ENCODE peak calls at places on chromosomes 12 and 14, in four cellular contexts. W is astrocyte of the spinal cord, I is right lobe of liver, D is kidney epithelial cell. R is an unnamed sample.
A peak's percentile ranks its signal among the peaks of the same experiment; 100 is the strongest.

GRCh38 chr12:108828774-108829173 is 28.6 kb downstream of the SSH1 start:
- DNase-seq in W (peak; percentile 88), I (no peak), D (no peak), R (no peak)

GRCh38 chr12:102511575-102511974 is 31.2 kb upstream of the IGF1 start:
- DNase-seq in W (no peak), I (peak; percentile 56), D (no peak), R (no peak)

GRCh38 chr14:68248481-68249255 is 429.1 kb downstream of the RAD51B start:
- DNase-seq in W (peak; percentile 85), I (peak; percentile 58), D (no peak), R (no peak)

GRCh38 chr14:89720076-89720687 is 234.3 kb downstream of the EFCAB11 start:
- DNase-seq in W (no peak), I (no peak), D (no peak), R (no peak)

GRCh38 chr14:92475451-92476187 is 38.0 kb upstream of the RIN3 start:
- DNase-seq in W (no peak), I (no peak), D (no peak), R (no peak)

GRCh38 chr12:106750524-106750923 is 24.0 kb upstream of the RIC8B start:
- DNase-seq in W (no peak), I (no peak), D (no peak), R (no peak)

GRCh38 chr12:110135012-110135411 is 10.9 kb downstream of the IFT81 start:
- DNase-seq in W (peak; percentile 32), I (no peak), D (no peak), R (no peak)

GRCh38 chr14:105508601-105509000 is 17.6 kb downstream of the TEDC1 start:
- DNase-seq in W (no peak), I (no peak), D (no peak), R (no peak)

GRCh38 chr12:103986823-103987222 is 21.2 kb downstream of the TDG start:
- DNase-seq in W (peak; percentile 73), I (no peak), D (no peak), R (no peak)

GRCh38 chr14:105180598-105181528 is at the start of gene NUDT14:
- DNase-seq in W (no peak), I (peak; percentile 87), D (no peak), R (no peak)

GRCh38 chr12:27779416-27779815 is 617 bp upstream of the KLHL42 start:
- DNase-seq in W (peak; percentile 32), I (no peak), D (no peak), R (no peak)

GRCh38 chr14:69861170-69861569 is 18.0 kb upstream of the SMOC1 start:
- DNase-seq in W (no peak), I (no peak), D (no peak), R (no peak)

GRCh38 chr12:90627180-90627896 is 327.6 kb downstream of the CCER1 start:
- DNase-seq in W (peak; percentile 47), I (no peak), D (no peak), R (no peak)

GRCh38 chr14:85732031-85732430 is 202.1 kb downstream of the FLRT2 start:
- DNase-seq in W (no peak), I (no peak), D (no peak), R (no peak)

GRCh38 chr14:75577090-75577489 is 1.3 kb upstream of the FLVCR2 start:
- DNase-seq in W (no peak), I (no peak), D (no peak), R (no peak)

GRCh38 chr14:72104011-72104613 is 171.9 kb downstream of the RGS6 start:
- DNase-seq in W (no peak), I (no peak), D (no peak), R (no peak)

GRCh38 chr14:88005978-88006851 is 1.3 kb downstream of the GPR65 start:
- DNase-seq in W (no peak), I (no peak), D (no peak), R (no peak)

GRCh38 chr14:66038214-66038977 is 447.8 kb upstream of the CCDC196 start:
- DNase-seq in W (no peak), I (no peak), D (peak; percentile 48), R (peak; percentile 74)
- TF ChIP-seq CTCF in W (no peak), I (no peak), D (no peak), R (peak; percentile 49)

DNA sequence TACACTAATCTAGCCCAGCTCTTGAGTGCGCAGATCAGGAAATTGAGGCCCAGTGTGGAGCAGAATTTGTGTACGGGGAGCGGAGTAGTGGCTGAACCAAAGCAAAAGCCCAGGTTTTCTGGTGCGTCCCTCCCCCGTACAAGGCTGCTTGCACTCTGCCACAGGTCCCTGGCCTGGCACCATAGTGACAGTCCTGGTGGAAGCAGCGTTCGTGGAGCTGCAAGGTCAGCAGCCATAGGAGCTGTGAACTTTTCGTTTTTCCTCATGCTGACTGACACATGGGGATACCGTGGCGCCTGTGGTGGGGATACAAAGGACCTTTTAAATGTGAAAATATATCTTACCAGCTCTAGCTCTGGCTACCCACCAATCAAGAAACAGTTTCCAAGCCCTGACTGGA is 1.8 kb downstream of the EVL start:
- DNase-seq in W (no peak), I (no peak), D (no peak), R (no peak)
- H3K4me3 ChIP-seq in W (no peak overlapping the region), I (peak overlapping the region; percentile 24), D (no peak overlapping the region), R (no peak overlapping the region)

GRCh38 chr12:45745861-45746277 is 16.4 kb downstream of the ARID2 start:
- DNase-seq in W (peak; percentile 32), I (no peak), D (no peak), R (no peak)
- TF ChIP-seq CTCF in W (peak; percentile 28), I (peak; percentile 38), D (peak; percentile 16), R (peak; percentile 23)

GRCh38 chr12:132245521-132246101 is 83.8 kb downstream of the GALNT9 start:
- DNase-seq in W (no peak), I (no peak), D (no peak), R (no peak)
- H3K4me3 ChIP-seq in W (no peak overlapping the region), I (no peak overlapping the region), D (no peak overlapping the region), R (no peak overlapping the region)

DNA sequence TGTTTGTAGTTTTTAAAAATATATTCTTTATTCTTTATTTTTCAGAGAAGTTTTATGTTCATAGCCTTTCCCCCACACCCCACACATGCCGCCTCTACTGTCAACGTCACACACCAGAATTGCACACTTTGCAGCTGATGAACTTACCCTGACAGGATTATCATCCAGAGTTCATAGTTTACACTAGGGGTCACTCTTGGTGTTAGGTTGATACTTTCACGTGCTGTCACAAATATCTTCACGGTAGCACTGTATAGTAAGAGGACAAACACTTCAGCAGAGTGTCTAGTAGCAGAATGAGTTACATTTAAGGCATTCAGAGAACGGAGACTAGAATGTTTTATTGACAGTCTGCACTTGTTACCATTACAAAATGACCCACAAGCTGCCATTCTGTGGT is 5.2 kb downstream of the DPPA3 start:
- DNase-seq in W (no peak), I (no peak), D (no peak), R (no peak)
- TF ChIP-seq CTCF in W (no peak), I (peak; percentile 23), D (no peak), R (peak; percentile 12)

GRCh38 chr12:131065279-131065678 is 111.6 kb downstream of the ADGRD1 start:
- DNase-seq in W (no peak), I (peak; percentile 27), D (no peak), R (no peak)
- H3K4me3 ChIP-seq in W (no peak overlapping the region), I (no peak overlapping the region), D (no peak overlapping the region), R (no peak overlapping the region)

GRCh38 chr14:94015223-94015622 is 10.9 kb upstream of the OTUB2 start:
- DNase-seq in W (no peak), I (no peak), D (no peak), R (no peak)

GRCh38 chr14:94014375-94014774 is 11.8 kb upstream of the OTUB2 start:
- DNase-seq in W (no peak), I (no peak), D (no peak), R (no peak)

GRCh38 chr14:94018308-94018707 is 7.8 kb upstream of the OTUB2 start:
- DNase-seq in W (no peak), I (peak; percentile 31), D (no peak), R (no peak)

GRCh38 chr14:94019329-94019728 is 6.8 kb upstream of the OTUB2 start:
- DNase-seq in W (no peak), I (no peak), D (no peak), R (no peak)

GRCh38 chr14:94016446-94016976 is 9.6 kb upstream of the OTUB2 start:
- DNase-seq in W (no peak), I (no peak), D (no peak), R (no peak)
- TF ChIP-seq CTCF in W (no peak), I (no peak), D (no peak), R (no peak)

DNA sequence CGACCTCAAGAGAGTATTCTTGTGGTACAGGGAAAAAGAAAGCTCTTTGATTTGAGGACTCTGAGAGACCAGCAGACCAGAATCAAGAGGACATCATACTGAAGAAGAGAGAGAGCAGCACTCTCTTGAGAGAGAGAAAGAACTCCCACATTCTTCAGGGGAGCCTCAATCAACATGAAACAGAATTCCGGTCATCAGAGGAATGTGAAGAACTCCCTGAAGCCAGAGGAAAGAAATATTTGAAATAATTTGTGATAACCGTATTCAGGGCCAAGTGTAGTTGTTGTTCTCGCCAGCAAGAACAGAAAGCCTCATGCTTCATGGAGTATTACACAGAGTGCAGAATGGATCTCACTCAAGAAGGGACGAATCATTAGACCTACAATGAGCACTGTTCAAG is 363.8 kb upstream of the TMEM132C start:
- DNase-seq in W (peak; percentile 62), I (no peak), D (no peak), R (no peak)
- H3K4me3 ChIP-seq in W (no peak overlapping the region), I (no peak overlapping the region), D (no peak overlapping the region), R (no peak overlapping the region)

DNA sequence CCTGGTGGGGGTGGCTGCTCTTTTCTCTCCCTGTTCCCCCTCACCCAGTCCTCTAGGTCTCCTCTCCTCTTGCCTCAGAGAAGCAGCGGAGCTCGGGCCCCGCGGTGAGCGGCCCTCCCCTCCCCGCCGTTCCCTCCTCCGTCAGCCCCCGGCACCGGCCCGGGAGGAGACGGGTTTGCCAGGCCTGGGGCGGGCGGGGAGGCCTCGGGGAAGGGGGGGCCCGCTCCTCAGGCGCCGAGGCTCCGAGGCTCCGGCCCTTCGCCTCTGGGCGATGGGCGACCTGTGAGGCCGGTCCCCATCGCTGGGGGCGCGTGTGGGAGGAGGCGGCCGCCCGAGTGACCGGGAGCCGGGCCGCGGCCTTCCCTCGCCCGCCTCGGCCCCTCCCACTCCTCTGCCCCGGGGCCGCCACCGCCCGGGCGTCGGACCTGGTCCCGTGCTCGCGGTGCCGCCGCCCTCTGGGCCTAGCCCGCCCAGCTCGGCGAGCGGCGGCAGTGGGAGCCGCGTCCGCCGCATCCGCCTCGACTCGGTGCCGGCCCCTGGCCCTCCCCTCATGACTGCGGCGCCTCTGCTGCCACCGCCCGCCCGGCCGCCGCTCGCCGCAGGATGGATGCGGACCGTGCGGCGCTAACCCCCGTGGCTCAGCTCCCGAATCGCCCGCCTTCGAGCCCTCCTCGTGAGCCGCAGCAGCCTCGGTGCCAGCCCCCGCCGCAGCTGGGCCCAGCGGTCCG is 458 bp downstream of the WNK1 start:
- DNase-seq in W (peak; percentile 48), I (peak; percentile 77), D (no peak), R (no peak)
- TF ChIP-seq CTCF in W (no peak), I (no peak), D (no peak), R (no peak)